ENCODE peak calls at places on chromosomes 3 and 15, in eight cellular contexts. P, L, Z, N, Y, R, T and D are unnamed samples.

GRCh38 chr3:149442845-149443544 is 31.5 kb upstream of the TM4SF4 start:
- DNase-seq in P (no peak), L (peak; percentile 55), Z (no peak), N (no peak), Y (no peak), R (peak; percentile 89), T (no peak), D (no peak)

GRCh38 chr3:28699283-28699682 is 350.7 kb upstream of the AZI2 start:
- DNase-seq in P (peak; percentile 66), L (no peak), Z (no peak), N (no peak), Y (no peak), R (no peak), T (no peak), D (no peak)

GRCh38 chr3:129313983-129314756 is 35.5 kb downstream of the HMCES start:
- DNase-seq in P (no peak), L (peak; percentile 32), Z (no peak), N (no peak), Y (peak; percentile 75), R (peak; percentile 36), T (no peak), D (peak; percentile 29)

GRCh38 chr3:107600784-107601183 is 78.0 kb downstream of the BBX start:
- DNase-seq in P (no peak), L (no peak), Z (no peak), N (no peak), Y (no peak), R (no peak), T (no peak), D (no peak)

GRCh38 chr3:69505770-69506407 is 120.0 kb upstream of the FRMD4B start:
- DNase-seq in P (no peak), L (peak; percentile 71), Z (peak; percentile 22), N (no peak), Y (no peak), R (no peak), T (no peak), D (no peak)

GRCh38 chr3:171297951-171298350 is 162.3 kb downstream of the TNIK start:
- DNase-seq in P (no peak), L (no peak), Z (no peak), N (no peak), Y (no peak), R (no peak), T (no peak), D (no peak)

GRCh38 chr15:90040618-90041017 is 39.5 kb downstream of the ZNF710 start:
- DNase-seq in P (no peak), L (no peak), Z (no peak), N (no peak), Y (peak; percentile 34), R (no peak), T (peak; percentile 7), D (no peak)

GRCh38 chr3:49171119-49171774 is at the start of gene KLHDC8B:
- DNase-seq in P (peak; percentile 80), L (peak; percentile 94), Z (peak; percentile 91), N (peak; percentile 89), Y (peak; percentile 99), R (peak; percentile 81), T (peak; percentile 90), D (peak; percentile 90)

GRCh38 chr3:164208846-164209245 is 869.5 kb downstream of the SI start:
- DNase-seq in P (no peak), L (no peak), Z (no peak), N (no peak), Y (no peak), R (no peak), T (no peak), D (no peak)

GRCh38 chr3:147365196-147366115 is 40.9 kb downstream of the ZIC4 start:
- DNase-seq in P (no peak), L (no peak), Z (no peak), N (no peak), Y (no peak), R (no peak), T (no peak), D (no peak)
- H3K27me3 ChIP-seq in P (peaks cover 4% of the 10 kb centered on the region), L (peaks cover 100% of the 10 kb centered on the region), Z (no peaks in the 10 kb centered on the region), N (peaks cover 5% of the 10 kb centered on the region), Y (peaks cover 86% of the 10 kb centered on the region), R (peaks cover 58% of the 10 kb centered on the region), T (peaks cover 5% of the 10 kb centered on the region), D (peaks cover 99% of the 10 kb centered on the region)

DNA sequence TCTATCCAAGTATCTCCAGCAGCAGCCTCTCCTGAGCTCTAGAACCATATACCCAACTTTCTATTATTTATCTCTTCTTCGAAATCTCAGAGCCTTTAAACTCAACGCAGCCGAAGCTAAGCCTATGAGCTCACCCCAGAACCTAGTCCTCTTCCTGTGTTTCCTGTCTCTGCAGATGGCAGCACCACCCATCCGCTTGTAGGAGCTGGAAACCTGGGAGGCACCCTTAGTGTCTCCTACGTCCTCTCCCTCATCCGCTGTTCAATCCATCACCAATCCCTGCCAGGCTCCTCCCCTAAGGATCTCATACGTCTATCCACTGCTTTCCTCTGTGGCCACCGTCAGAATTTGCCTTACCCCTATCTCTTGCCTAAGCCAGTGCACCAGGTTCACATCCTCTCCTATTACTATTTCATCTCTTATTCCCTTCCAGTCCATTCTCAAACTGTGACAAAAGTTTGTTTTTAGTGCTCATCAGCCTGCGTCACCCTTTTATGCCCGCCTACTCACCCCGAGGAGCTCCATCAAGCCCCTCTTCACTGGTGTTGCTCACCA is 9.6 kb downstream of the VGLL4 start:
- DNase-seq in P (no peak), L (no peak), Z (no peak), N (no peak), Y (no peak), R (no peak), T (no peak), D (peak; percentile 40)
- H3K36me3 ChIP-seq in P (no peaks in the 10 kb centered on the region), L (no peaks in the 10 kb centered on the region), Z (no peaks in the 10 kb centered on the region), N (peaks cover 22% of the 10 kb centered on the region), Y (no peaks in the 10 kb centered on the region), R (peaks cover 2% of the 10 kb centered on the region), T (no peaks in the 10 kb centered on the region), D (no peaks in the 10 kb centered on the region)

DNA sequence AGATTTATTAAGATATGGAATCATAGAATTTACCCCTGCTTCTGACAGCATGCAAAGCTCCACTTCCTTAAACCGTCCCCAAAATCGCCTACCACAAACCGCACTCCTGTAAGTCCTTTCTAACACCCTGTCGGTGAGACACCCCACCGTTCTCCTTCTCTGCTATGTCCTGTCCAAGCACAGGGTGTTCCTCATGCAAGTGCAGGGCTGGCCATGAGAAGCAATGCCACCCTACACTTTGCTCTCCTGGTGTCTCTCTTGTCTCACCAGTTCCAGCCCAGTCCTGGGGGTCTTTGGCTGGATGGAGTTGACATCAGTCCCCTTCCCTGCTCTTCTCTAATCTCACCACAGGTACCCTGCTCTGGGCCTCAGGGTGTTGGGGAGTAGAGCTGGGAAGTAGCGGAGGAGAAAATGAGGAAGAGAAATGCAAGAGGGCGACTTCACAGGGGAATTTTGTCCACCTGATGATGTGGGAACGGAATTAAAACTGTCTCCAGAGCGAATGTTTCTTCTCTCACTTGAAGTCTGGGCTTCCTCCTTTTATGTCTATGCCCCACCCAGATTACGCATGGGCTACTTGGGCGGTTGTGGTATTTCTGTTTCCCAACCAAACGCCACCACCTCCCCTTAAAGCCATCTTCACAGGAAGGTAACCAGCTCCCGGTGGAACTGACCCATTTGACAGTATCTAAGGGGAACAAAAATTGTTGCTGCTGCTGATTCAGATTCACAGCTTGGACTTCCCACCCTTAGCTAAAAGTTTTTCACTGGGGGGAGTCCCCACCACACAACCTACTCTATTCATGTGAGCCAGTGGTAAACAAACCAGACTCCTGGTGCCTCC is 49.9 kb downstream of the CASR start:
- DNase-seq in P (no peak), L (no peak), Z (no peak), N (no peak), Y (no peak), R (no peak), T (no peak), D (no peak)
- H3K27me3 ChIP-seq in P (no peaks in the 10 kb centered on the region), L (no peaks in the 10 kb centered on the region), Z (no peaks in the 10 kb centered on the region), N (no peaks in the 10 kb centered on the region), Y (no peaks in the 10 kb centered on the region), R (peaks cover 10% of the 10 kb centered on the region), T (no peaks in the 10 kb centered on the region), D (peaks cover 33% of the 10 kb centered on the region)

GRCh38 chr3:50330330-50330729 is 2.3 kb upstream of the TUSC2 start:
- DNase-seq in P (no peak), L (no peak), Z (no peak), N (no peak), Y (no peak), R (no peak), T (no peak), D (no peak)
- H3K36me3 ChIP-seq in P (peaks cover 8% of the 10 kb centered on the region), L (peaks cover 31% of the 10 kb centered on the region), Z (no peaks in the 10 kb centered on the region), N (peaks cover 70% of the 10 kb centered on the region), Y (peaks cover 27% of the 10 kb centered on the region), R (peaks cover 36% of the 10 kb centered on the region), T (peaks cover 3% of the 10 kb centered on the region), D (peaks cover 52% of the 10 kb centered on the region)

DNA sequence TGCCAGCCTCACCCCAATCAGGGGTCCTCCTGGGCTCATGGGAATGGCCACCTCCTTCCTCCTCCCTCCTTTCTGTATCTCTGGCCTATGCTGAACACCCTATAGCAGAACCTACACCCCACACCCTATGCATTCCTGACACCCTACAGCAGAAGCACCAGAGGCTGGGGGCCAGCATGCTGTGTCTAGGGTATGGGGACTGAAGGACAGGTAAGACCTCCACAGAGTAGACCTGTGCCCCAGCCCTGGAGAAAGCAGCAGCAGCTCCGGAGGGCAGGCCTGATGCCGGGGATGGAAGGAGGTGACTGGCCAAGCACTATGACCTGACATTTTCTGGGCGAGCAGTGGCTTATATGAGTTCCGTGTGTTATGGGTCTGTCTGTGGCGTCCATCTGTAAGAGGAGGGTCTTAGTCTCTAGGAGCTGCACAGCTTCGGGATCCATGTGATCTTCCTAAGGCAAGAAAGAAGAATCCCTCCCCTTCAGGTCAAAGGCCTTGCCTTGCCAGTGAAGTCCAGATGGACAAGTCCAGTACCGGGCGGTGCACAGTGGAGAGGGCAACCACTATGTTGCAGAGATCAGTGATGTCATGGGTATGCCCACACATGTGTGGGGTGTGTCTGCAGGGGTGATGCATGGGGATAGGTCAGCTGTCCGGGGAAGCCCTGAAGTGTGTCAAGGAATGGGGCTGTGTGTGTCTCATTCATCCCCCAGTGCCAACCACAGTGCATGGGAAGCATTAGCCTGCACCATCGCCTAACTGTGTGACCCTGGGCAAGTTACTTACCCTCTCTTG is 66.7 kb downstream of the TLE3 start:
- DNase-seq in P (no peak), L (no peak), Z (no peak), N (no peak), Y (no peak), R (no peak), T (no peak), D (no peak)
- H3K27me3 ChIP-seq in P (no peaks in the 10 kb centered on the region), L (peaks cover 24% of the 10 kb centered on the region), Z (no peaks in the 10 kb centered on the region), N (no peaks in the 10 kb centered on the region), Y (no peaks in the 10 kb centered on the region), R (peaks cover 74% of the 10 kb centered on the region), T (no peaks in the 10 kb centered on the region), D (peaks cover 97% of the 10 kb centered on the region)